ENCODE peak calls at places on chromosome 20, in nine cellular contexts. C is memory B cell, A is ureter, G is H9, P is fibroblast of gingiva, S is HTR-8/SVneo, J is spleen, M is SW 1271, T is SIG-M5. N is an unnamed sample.

GRCh38 chr20:13302647-13303425 is 81.8 kb downstream of the ISM1 start:
- DNase-seq in C (no peak), A (no peak), G (peak), P (peak), S (peak), J (no peak), M (peak), T (no peak), N (peak)

GRCh38 chr20:63696311-63696627 is 183 bp upstream of the TNFRSF6B start:
- DNase-seq in C (no peak), A (peak), G (peak), P (peak), S (no peak), J (peak), M (no peak), T (no peak), N (peak)

GRCh38 chr20:48910360-48910781 is 11.1 kb upstream of the ARFGEF2 start:
- DNase-seq in C (no peak), A (no peak), G (no peak), P (peak), S (no peak), J (no peak), M (no peak), T (peak), N (peak)

GRCh38 chr20:23479043-23479442 is 11.9 kb upstream of the CST8 start:
- DNase-seq in C (no peak), A (no peak), G (no peak), P (no peak), S (no peak), J (no peak), M (no peak), T (no peak), N (no peak)

GRCh38 chr20:22403860-22404608 is 180.3 kb downstream of the FOXA2 start:
- DNase-seq in C (no peak), A (no peak), G (no peak), P (no peak), S (no peak), J (no peak), M (no peak), T (no peak), N (peak)

GRCh38 chr20:48669946-48670630 is 157.7 kb downstream of the PREX1 start:
- DNase-seq in C (no peak), A (no peak), G (no peak), P (no peak), S (no peak), J (no peak), M (no peak), T (no peak), N (no peak)

GRCh38 chr20:19492937-19493336 is 265.1 kb upstream of the RIN2 start:
- DNase-seq in C (no peak), A (no peak), G (no peak), P (no peak), S (no peak), J (no peak), M (no peak), T (no peak), N (peak)

GRCh38 chr20:64121586-64121985 is 14.2 kb upstream of the NPBWR2 start:
- DNase-seq in C (no peak), A (no peak), G (no peak), P (no peak), S (no peak), J (peak), M (no peak), T (no peak), N (no peak)

GRCh38 chr20:4012631-4013030 is 2.7 kb downstream of the RNF24 start:
- DNase-seq in C (no peak), A (no peak), G (no peak), P (peak), S (no peak), J (no peak), M (no peak), T (no peak), N (no peak)

GRCh38 chr20:6502219-6502618 is 265.3 kb upstream of the BMP2 start:
- DNase-seq in C (no peak), A (no peak), G (no peak), P (no peak), S (no peak), J (no peak), M (no peak), T (no peak), N (no peak)

GRCh38 chr20:57772349-57772964 is 62.6 kb upstream of the PMEPA1 start:
- DNase-seq in C (no peak), A (no peak), G (peak), P (peak), S (peak), J (no peak), M (peak), T (no peak), N (peak)

GRCh38 chr20:36744764-36745191 is 1.1 kb downstream of the NDRG3 start:
- DNase-seq in C (no peak), A (no peak), G (peak), P (peak), S (peak), J (no peak), M (no peak), T (no peak), N (peak)

GRCh38 chr20:57291003-57291402 is 24.6 kb upstream of the BMP7 start:
- DNase-seq in C (no peak), A (no peak), G (peak), P (no peak), S (no peak), J (no peak), M (no peak), T (no peak), N (peak)

GRCh38 chr20:12047838-12048432 is 130.2 kb downstream of the BTBD3 start:
- DNase-seq in C (no peak), A (no peak), G (no peak), P (no peak), S (no peak), J (no peak), M (no peak), T (no peak), N (no peak)

GRCh38 chr20:4444404-4444803 is 277.3 kb upstream of the PRND start:
- DNase-seq in C (no peak), A (no peak), G (no peak), P (peak), S (no peak), J (no peak), M (no peak), T (no peak), N (no peak)

GRCh38 chr20:2919518-2920245 is 46.4 kb downstream of the PTPRA start:
- DNase-seq in C (no peak), A (no peak), G (no peak), P (no peak), S (no peak), J (no peak), M (no peak), T (no peak), N (no peak)

GRCh38 chr20:5844063-5844681 is 94.0 kb downstream of the SHLD1 start:
- DNase-seq in C (no peak), A (no peak), G (no peak), P (no peak), S (peak), J (no peak), M (peak), T (no peak), N (no peak)

GRCh38 chr20:25675161-25675560 is 21.5 kb downstream of the ZNF337 start:
- DNase-seq in C (no peak), A (no peak), G (no peak), P (peak), S (no peak), J (no peak), M (no peak), T (no peak), N (no peak)

GRCh38 chr20:7742479-7742878 is 197.8 kb downstream of the HAO1 start:
- DNase-seq in C (no peak), A (no peak), G (no peak), P (peak), S (no peak), J (no peak), M (no peak), T (no peak), N (no peak)

GRCh38 chr20:38985603-38986170 is 23.5 kb downstream of the DHX35 start:
- DNase-seq in C (no peak), A (no peak), G (no peak), P (peak), S (peak), J (no peak), M (peak), T (no peak), N (no peak)

N was measured in mesendoderm.